ENCODE peak calls at places on chromosomes 4 and X, in nine cellular contexts. E is suprapubic skin; K is A549; H is CD8-positive, alpha-beta memory T cell; R is lower lobe of right lung; S is thyroid gland; D is DND-41; C is epithelial cell of prostate; Q is heart right ventricle. N is an unnamed sample.
A peak's percentile ranks its signal among the peaks of the same experiment; 100 is the strongest.

GRCh38 chr4:94507708-94508107 is 56.0 kb downstream of the PDLIM5 start:
- DNase-seq in E (no peak), K (peak; percentile 81), H (no peak), R (no peak), S (no peak), D (no peak), C (peak; percentile 33), Q (no peak), N (peak; percentile 91)

GRCh38 chr4:104395219-104395618 is 99.5 kb downstream of the CXXC4 start:
- DNase-seq in E (no peak), K (no peak), H (no peak), R (no peak), S (peak; percentile 1), D (peak; percentile 9), C (no peak), Q (no peak), N (no peak)

GRCh38 chrX:74138943-74139342 is 165.0 kb upstream of the ZCCHC13 start:
- DNase-seq in E (no peak), K (no peak), H (no peak), R (no peak), S (no peak), D (no peak), C (no peak), Q (no peak), N (no peak)

GRCh38 chr4:8391972-8392371 is 48.6 kb downstream of the ACOX3 start:
- DNase-seq in E (no peak), K (no peak), H (no peak), R (no peak), S (no peak), D (peak; percentile 11), C (peak; percentile 8), Q (peak; percentile 43), N (no peak)

GRCh38 chr4:126976850-126977249 is 655.9 kb upstream of the INTU start:
- DNase-seq in E (no peak), K (no peak), H (no peak), R (no peak), S (no peak), D (no peak), C (no peak), Q (no peak), N (no peak)

GRCh38 chr4:148079945-148080344 is 348.1 kb downstream of the ARHGAP10 start:
- DNase-seq in E (no peak), K (no peak), H (no peak), R (no peak), S (no peak), D (no peak), C (no peak), Q (no peak), N (no peak)

GRCh38 chr4:15934259-15934658 is 4.3 kb downstream of the FGFBP1 start:
- DNase-seq in E (no peak), K (no peak), H (no peak), R (no peak), S (no peak), D (no peak), C (no peak), Q (no peak), N (no peak)

GRCh38 chr4:29711226-29711625 is 1008.9 kb upstream of the PCDH7 start:
- DNase-seq in E (no peak), K (no peak), H (no peak), R (no peak), S (no peak), D (no peak), C (no peak), Q (no peak), N (no peak)

GRCh38 chrX:87736576-87736975 is 219.0 kb downstream of the KLHL4 start:
- DNase-seq in E (no peak), K (no peak), H (no peak), R (no peak), S (no peak), D (no peak), C (no peak), Q (no peak), N (no peak)

GRCh38 chr4:185265942-185266341 is 56.5 kb downstream of the SNX25 start:
- DNase-seq in E (no peak), K (no peak), H (no peak), R (no peak), S (no peak), D (no peak), C (no peak), Q (no peak), N (no peak)

GRCh38 chr4:157314906-157315305 is 94.4 kb downstream of the GRIA2 start:
- DNase-seq in E (no peak), K (peak; percentile 3), H (no peak), R (no peak), S (no peak), D (no peak), C (no peak), Q (no peak), N (no peak)

GRCh38 chr4:67721770-67722597 is 21.0 kb upstream of the UBA6 start:
- DNase-seq in E (no peak), K (peak; percentile 22), H (no peak), R (no peak), S (no peak), D (no peak), C (peak; percentile 81), Q (no peak), N (no peak)

GRCh38 chr4:168141733-168142132 is 49.4 kb downstream of the ANXA10 start:
- DNase-seq in E (no peak), K (no peak), H (no peak), R (no peak), S (no peak), D (no peak), C (no peak), Q (no peak), N (no peak)
- H3K27ac ChIP-seq in E (no peak overlapping the region), K (no peak overlapping the region), H (no peak overlapping the region), R (no peak overlapping the region), S (no peak overlapping the region), D (no peak overlapping the region), C (no peak overlapping the region), Q (no peak overlapping the region), N (no peak overlapping the region)

GRCh38 chr4:22480928-22481327 is 34.9 kb downstream of the ADGRA3 start:
- DNase-seq in E (no peak), K (no peak), H (no peak), R (no peak), S (no peak), D (no peak), C (no peak), Q (no peak), N (no peak)

GRCh38 chr4:22482250-22483127 is 33.4 kb downstream of the ADGRA3 start:
- DNase-seq in E (no peak), K (no peak), H (no peak), R (no peak), S (no peak), D (no peak), C (no peak), Q (no peak), N (no peak)

GRCh38 chr4:22485751-22486150 is 30.1 kb downstream of the ADGRA3 start:
- DNase-seq in E (no peak), K (no peak), H (no peak), R (no peak), S (no peak), D (no peak), C (no peak), Q (no peak), N (no peak)

GRCh38 chr4:22486276-22486675 is 29.6 kb downstream of the ADGRA3 start:
- DNase-seq in E (no peak), K (no peak), H (no peak), R (no peak), S (no peak), D (no peak), C (no peak), Q (no peak), N (no peak)

DNA sequence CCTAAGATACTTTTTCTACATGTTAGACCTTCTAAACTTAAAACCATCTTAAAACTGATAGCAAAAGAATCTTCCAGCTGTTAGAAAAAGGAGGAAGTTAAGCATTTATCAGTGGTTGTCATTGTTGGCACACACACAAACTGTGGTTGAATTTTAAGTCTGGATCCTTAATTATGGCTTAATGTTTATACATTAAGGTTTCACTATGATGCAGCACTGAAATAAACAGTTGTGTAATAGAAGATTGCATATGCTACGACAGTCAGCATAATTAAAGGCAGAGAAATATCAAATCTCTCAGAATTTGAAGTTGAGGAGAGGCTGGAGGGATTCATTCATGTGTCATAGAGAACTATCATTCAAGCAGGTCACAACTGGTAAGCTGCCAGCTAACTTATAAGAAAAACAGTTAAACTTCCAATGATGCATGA is 32.3 kb downstream of the ADGRA3 start:
- DNase-seq in E (no peak), K (no peak), H (no peak), R (no peak), S (no peak), D (no peak), C (no peak), Q (no peak), N (no peak)
- H3K27ac ChIP-seq in E (no peak overlapping the region), K (no peak overlapping the region), H (no peak overlapping the region), R (no peak overlapping the region), S (no peak overlapping the region), D (no peak overlapping the region), C (peak overlapping the region; percentile 82), Q (no peak overlapping the region), N (no peak overlapping the region)

GRCh38 chr4:85606505-85606904 is 131.6 kb downstream of the ARHGAP24 start:
- DNase-seq in E (no peak), K (no peak), H (no peak), R (no peak), S (no peak), D (no peak), C (no peak), Q (no peak), N (no peak)

GRCh38 chr4:85610450-85610849 is 135.5 kb downstream of the ARHGAP24 start:
- DNase-seq in E (no peak), K (no peak), H (no peak), R (no peak), S (no peak), D (no peak), C (no peak), Q (no peak), N (no peak)

GRCh38 chr4:85607624-85608023 is 132.7 kb downstream of the ARHGAP24 start:
- DNase-seq in E (no peak), K (no peak), H (no peak), R (no peak), S (no peak), D (no peak), C (no peak), Q (no peak), N (no peak)

GRCh38 chr4:85613901-85614300 is 139.0 kb downstream of the ARHGAP24 start:
- DNase-seq in E (no peak), K (no peak), H (no peak), R (no peak), S (no peak), D (no peak), C (no peak), Q (no peak), N (no peak)

DNA sequence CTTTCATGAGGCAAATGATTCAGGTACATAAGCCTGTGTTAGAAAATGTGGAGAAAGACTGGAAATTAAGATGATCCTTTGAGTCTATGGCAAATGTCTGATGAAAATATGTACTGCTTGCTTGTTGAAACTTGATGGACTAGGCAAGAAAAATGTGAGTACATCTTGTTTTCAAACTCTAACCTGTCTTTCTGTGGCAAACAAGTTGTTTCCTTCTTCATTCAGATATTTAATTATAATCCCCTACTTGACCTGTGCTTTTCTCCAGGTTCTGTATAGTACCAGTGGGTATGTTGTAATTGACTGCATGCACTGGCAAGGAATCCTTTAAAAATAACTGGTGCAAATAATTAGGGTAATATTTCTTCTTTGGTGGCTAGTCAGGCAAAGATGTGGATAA is 136.7 kb downstream of the ARHGAP24 start:
- DNase-seq in E (no peak), K (no peak), H (no peak), R (no peak), S (no peak), D (no peak), C (no peak), Q (no peak), N (no peak)
- H3K27ac ChIP-seq in E (no peak overlapping the region), K (no peak overlapping the region), H (no peak overlapping the region), R (no peak overlapping the region), S (no peak overlapping the region), D (no peak overlapping the region), C (no peak overlapping the region), Q (no peak overlapping the region), N (no peak overlapping the region)

GRCh38 chr4:144649646-144650045 is 3.7 kb downstream of the HHIP start:
- DNase-seq in E (no peak), K (no peak), H (no peak), R (no peak), S (no peak), D (no peak), C (no peak), Q (no peak), N (no peak)
- H3K27ac ChIP-seq in E (no peak overlapping the region), K (no peak overlapping the region), H (no peak overlapping the region), R (no peak overlapping the region), S (no peak overlapping the region), D (peak overlapping the region; percentile 90), C (no peak overlapping the region), Q (no peak overlapping the region), N (no peak overlapping the region)